ENCODE peak calls at places on chromosome 16, in five cellular contexts. One of them, this sample, is unnamed.

GRCh38 chr16:3776316-3776715 is 59.0 kb upstream of the TRAP1 start:
- DNase-seq in lower leg skin: peak; percentile 52
- DNase-seq in AG10803: no peak
- DNase-seq in left lung: no peak
- DNase-seq in RWPE1: no peak
- DNase-seq in this sample: no peak

GRCh38 chr16:35598696-35599332 is 2139.4 kb downstream of the TP53TG3F start:
- DNase-seq in lower leg skin: no peak
- DNase-seq in AG10803: no peak
- DNase-seq in left lung: no peak
- DNase-seq in RWPE1: no peak
- DNase-seq in this sample: peak; percentile 65

GRCh38 chr16:56589141-56590039 is at the start of gene MT3:
- DNase-seq in lower leg skin: peak; percentile 78
- DNase-seq in AG10803: no peak
- DNase-seq in left lung: no peak
- DNase-seq in RWPE1: no peak
- DNase-seq in this sample: no peak

GRCh38 chr16:81885976-81886586 is 107.0 kb downstream of the PLCG2 start:
- DNase-seq in lower leg skin: no peak
- DNase-seq in AG10803: peak; percentile 25
- DNase-seq in left lung: no peak
- DNase-seq in RWPE1: peak; percentile 69
- DNase-seq in this sample: peak; percentile 54

GRCh38 chr16:17387226-17387625 is 83.5 kb downstream of the XYLT1 start:
- DNase-seq in lower leg skin: no peak
- DNase-seq in AG10803: no peak
- DNase-seq in left lung: no peak
- DNase-seq in RWPE1: no peak
- DNase-seq in this sample: no peak

GRCh38 chr16:17273142-17273561 is 197.6 kb downstream of the XYLT1 start:
- DNase-seq in lower leg skin: no peak
- DNase-seq in AG10803: peak; percentile 94
- DNase-seq in left lung: no peak
- DNase-seq in RWPE1: peak; percentile 42
- DNase-seq in this sample: peak; percentile 20

GRCh38 chr16:50293994-50294855 is 27.9 kb downstream of the ADCY7 start:
- DNase-seq in lower leg skin: no peak
- DNase-seq in AG10803: no peak
- DNase-seq in left lung: peak; percentile 52
- DNase-seq in RWPE1: no peak
- DNase-seq in this sample: no peak

GRCh38 chr16:82653550-82654511 is 27.1 kb downstream of the CDH13 start:
- DNase-seq in lower leg skin: no peak
- DNase-seq in AG10803: peak; percentile 91
- DNase-seq in left lung: no peak
- DNase-seq in RWPE1: peak; percentile 92
- DNase-seq in this sample: peak; percentile 89

GRCh38 chr16:47779201-47780016 is 318.3 kb downstream of the PHKB start:
- DNase-seq in lower leg skin: no peak
- DNase-seq in AG10803: peak; percentile 15
- DNase-seq in left lung: no peak
- DNase-seq in RWPE1: no peak
- DNase-seq in this sample: peak; percentile 3

GRCh38 chr16:49281843-49282642 is 405 bp upstream of the CBLN1 start:
- DNase-seq in lower leg skin: no peak
- DNase-seq in AG10803: peak; percentile 44
- DNase-seq in left lung: peak; percentile 90
- DNase-seq in RWPE1: peak; percentile 99
- DNase-seq in this sample: no peak

GRCh38 chr16:15810411-15810810 is 46.4 kb downstream of the MYH11 start:
- DNase-seq in lower leg skin: no peak
- DNase-seq in AG10803: peak; percentile 58
- DNase-seq in left lung: no peak
- DNase-seq in RWPE1: no peak
- DNase-seq in this sample: no peak

GRCh38 chr16:86931410-86931941 is 353.1 kb downstream of the FOXL1 start:
- DNase-seq in lower leg skin: no peak
- DNase-seq in AG10803: peak; percentile 90
- DNase-seq in left lung: no peak
- DNase-seq in RWPE1: peak; percentile 36
- DNase-seq in this sample: peak; percentile 70

GRCh38 chr16:10514369-10515055 is 65.9 kb downstream of the EMP2 start:
- DNase-seq in lower leg skin: peak; percentile 77
- DNase-seq in AG10803: peak; percentile 70
- DNase-seq in left lung: no peak
- DNase-seq in RWPE1: peak; percentile 67
- DNase-seq in this sample: peak; percentile 83

GRCh38 chr16:22623351-22623781 is 112.7 kb downstream of the NPIPB5 start:
- DNase-seq in lower leg skin: no peak
- DNase-seq in AG10803: peak; percentile 91
- DNase-seq in left lung: no peak
- DNase-seq in RWPE1: no peak
- DNase-seq in this sample: peak; percentile 22

GRCh38 chr16:17544785-17545184 is 74.0 kb upstream of the XYLT1 start:
- DNase-seq in lower leg skin: peak; percentile 12
- DNase-seq in AG10803: no peak
- DNase-seq in left lung: no peak
- DNase-seq in RWPE1: no peak
- DNase-seq in this sample: no peak

GRCh38 chr16:78761427-78761826 is 662.0 kb downstream of the WWOX start:
- DNase-seq in lower leg skin: no peak
- DNase-seq in AG10803: no peak
- DNase-seq in left lung: no peak
- DNase-seq in RWPE1: no peak
- DNase-seq in this sample: no peak

GRCh38 chr16:77585379-77585778 is 136.9 kb upstream of the NUDT7 start:
- DNase-seq in lower leg skin: no peak
- DNase-seq in AG10803: no peak
- DNase-seq in left lung: no peak
- DNase-seq in RWPE1: no peak
- DNase-seq in this sample: peak; percentile 47

GRCh38 chr16:81469710-81470481 is 25.3 kb downstream of the CMIP start:
- DNase-seq in lower leg skin: no peak
- DNase-seq in AG10803: no peak
- DNase-seq in left lung: peak; percentile 87
- DNase-seq in RWPE1: no peak
- DNase-seq in this sample: no peak

GRCh38 chr16:23803591-23804123 is 32.1 kb upstream of the PRKCB start:
- DNase-seq in lower leg skin: no peak
- DNase-seq in AG10803: peak; percentile 8
- DNase-seq in left lung: peak; percentile 88
- DNase-seq in RWPE1: peak; percentile 50
- DNase-seq in this sample: peak; percentile 61

GRCh38 chr16:66273036-66273435 is 93.5 kb upstream of the CDH5 start:
- DNase-seq in lower leg skin: peak; percentile 53
- DNase-seq in AG10803: no peak
- DNase-seq in left lung: no peak
- DNase-seq in RWPE1: no peak
- DNase-seq in this sample: no peak

GRCh38 chr16:66272461-66272860 is 94.0 kb upstream of the CDH5 start:
- DNase-seq in lower leg skin: peak; percentile 71
- DNase-seq in AG10803: no peak
- DNase-seq in left lung: no peak
- DNase-seq in RWPE1: no peak
- DNase-seq in this sample: no peak

GRCh38 chr16:66275795-66276428 is 90.6 kb upstream of the CDH5 start:
- DNase-seq in lower leg skin: peak; percentile 81
- DNase-seq in AG10803: peak; percentile 71
- DNase-seq in left lung: no peak
- DNase-seq in RWPE1: peak; percentile 25
- DNase-seq in this sample: peak; percentile 78

GRCh38 chr16:66273644-66274334 is 92.7 kb upstream of the CDH5 start:
- DNase-seq in lower leg skin: peak; percentile 71
- DNase-seq in AG10803: peak; percentile 53
- DNase-seq in left lung: no peak
- DNase-seq in RWPE1: no peak
- DNase-seq in this sample: peak; percentile 43

DNA sequence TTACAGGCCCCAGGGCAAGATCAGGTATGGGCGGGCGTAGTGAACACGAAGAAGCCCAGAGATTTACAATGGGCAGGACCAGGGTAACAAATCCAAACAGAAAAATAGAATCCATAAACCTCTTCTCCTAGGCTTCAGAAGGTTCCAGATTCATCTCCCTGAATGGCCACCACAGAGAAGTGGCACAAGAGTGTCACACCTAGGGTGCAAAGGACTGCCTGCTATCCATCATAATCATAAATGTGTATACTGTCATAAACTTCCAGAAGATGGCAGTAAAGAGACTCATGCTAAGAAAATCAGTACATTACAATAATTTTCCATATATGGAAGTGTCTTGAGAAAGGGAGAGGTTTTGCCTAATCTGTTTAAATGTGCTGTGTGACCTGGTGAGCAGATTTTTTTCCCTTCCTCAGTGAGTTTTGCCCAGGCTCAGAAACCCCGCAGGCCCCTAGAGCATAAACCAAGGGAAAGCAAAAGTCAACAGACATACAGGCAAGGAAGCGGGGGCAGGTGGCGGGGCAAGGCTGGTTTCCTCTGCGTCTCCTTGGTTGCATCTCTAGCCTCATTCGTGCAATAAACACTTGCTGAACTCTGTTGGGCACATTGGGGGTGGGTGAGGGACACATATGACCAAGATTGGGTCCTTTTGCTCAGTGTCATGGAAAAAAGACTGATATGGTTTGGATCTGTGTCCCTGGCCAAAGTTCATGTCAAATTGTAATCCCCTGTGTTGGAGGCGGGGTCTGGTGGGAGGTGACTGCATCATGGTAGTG is 92.0 kb upstream of the CDH5 start:
- DNase-seq in lower leg skin: peak; percentile 74
- DNase-seq in AG10803: peak; percentile 38
- DNase-seq in left lung: no peak
- DNase-seq in RWPE1: no peak
- DNase-seq in this sample: peak; percentile 51
- TF ChIP-seq CTCF in lower leg skin: no peak
- TF ChIP-seq CTCF in AG10803: peak; percentile 49
- TF ChIP-seq CTCF in left lung: peak; percentile 20
- TF ChIP-seq CTCF in RWPE1: peak; percentile 31
- TF ChIP-seq CTCF in this sample: peak; percentile 25

DNA sequence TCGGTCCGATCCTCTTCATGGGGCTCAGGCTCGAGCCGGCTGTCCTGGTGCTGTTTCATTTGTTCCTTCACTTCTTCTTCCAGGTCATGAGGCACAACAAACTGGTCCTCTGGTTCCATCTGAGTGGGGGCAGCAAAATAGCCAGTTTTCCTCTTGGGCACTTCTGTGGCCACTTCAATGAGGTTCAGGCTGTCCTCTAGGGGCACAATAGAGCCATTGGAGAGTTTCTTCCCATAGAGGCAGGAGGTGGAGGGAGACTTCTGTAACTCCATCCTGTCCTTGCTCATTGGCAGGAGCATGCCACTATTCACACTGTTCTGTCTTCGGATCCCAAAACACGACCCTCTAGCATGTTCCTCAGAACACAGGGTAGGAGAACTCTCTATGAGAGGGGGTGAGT is 22.9 kb downstream of the MARVELD3 start:
- DNase-seq in lower leg skin: no peak
- DNase-seq in AG10803: no peak
- DNase-seq in left lung: no peak
- DNase-seq in RWPE1: no peak
- DNase-seq in this sample: peak; percentile 21
- TF ChIP-seq CTCF in lower leg skin: no peak
- TF ChIP-seq CTCF in AG10803: peak; percentile 43
- TF ChIP-seq CTCF in left lung: no peak
- TF ChIP-seq CTCF in RWPE1: no peak
- TF ChIP-seq CTCF in this sample: peak; percentile 30

DNA sequence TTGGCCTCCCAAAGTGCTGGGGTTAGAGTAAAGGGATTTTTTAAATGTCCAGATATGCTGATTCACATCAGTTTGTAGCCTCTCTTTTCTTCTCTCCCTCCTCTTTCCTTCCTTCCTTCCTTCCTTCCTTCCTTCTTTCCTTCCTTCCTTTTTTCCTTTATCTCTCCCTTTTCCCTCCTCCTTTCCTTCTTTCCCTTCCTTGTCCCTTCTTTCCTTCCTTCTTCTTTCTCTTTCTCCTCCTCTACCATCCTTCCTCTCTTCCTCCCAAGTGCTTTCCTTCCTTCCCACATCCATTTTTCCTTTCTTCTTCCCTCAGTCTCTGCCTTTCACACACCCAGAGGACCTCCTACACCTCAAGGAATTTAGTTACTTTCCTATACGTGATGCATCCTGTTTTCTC is 671.8 kb downstream of the HS3ST4 start:
- DNase-seq in lower leg skin: no peak
- DNase-seq in AG10803: no peak
- DNase-seq in left lung: no peak
- DNase-seq in RWPE1: no peak
- DNase-seq in this sample: no peak
- TF ChIP-seq CTCF in lower leg skin: no peak
- TF ChIP-seq CTCF in AG10803: no peak
- TF ChIP-seq CTCF in left lung: no peak
- TF ChIP-seq CTCF in RWPE1: no peak
- TF ChIP-seq CTCF in this sample: no peak

GRCh38 chr16:27363246-27363632 is 38.7 kb upstream of the IL21R start:
- DNase-seq in lower leg skin: no peak
- DNase-seq in AG10803: no peak
- DNase-seq in left lung: no peak
- DNase-seq in RWPE1: no peak
- DNase-seq in this sample: no peak
- TF ChIP-seq CTCF in lower leg skin: no peak
- TF ChIP-seq CTCF in AG10803: no peak
- TF ChIP-seq CTCF in left lung: no peak
- TF ChIP-seq CTCF in RWPE1: no peak
- TF ChIP-seq CTCF in this sample: no peak

GRCh38 chr16:555528-556478 is 4.4 kb upstream of the PRR35 start:
- DNase-seq in lower leg skin: no peak
- DNase-seq in AG10803: no peak
- DNase-seq in left lung: no peak
- DNase-seq in RWPE1: no peak
- DNase-seq in this sample: no peak
- TF ChIP-seq CTCF in lower leg skin: no peak
- TF ChIP-seq CTCF in AG10803: no peak
- TF ChIP-seq CTCF in left lung: no peak
- TF ChIP-seq CTCF in RWPE1: no peak
- TF ChIP-seq CTCF in this sample: no peak

DNA sequence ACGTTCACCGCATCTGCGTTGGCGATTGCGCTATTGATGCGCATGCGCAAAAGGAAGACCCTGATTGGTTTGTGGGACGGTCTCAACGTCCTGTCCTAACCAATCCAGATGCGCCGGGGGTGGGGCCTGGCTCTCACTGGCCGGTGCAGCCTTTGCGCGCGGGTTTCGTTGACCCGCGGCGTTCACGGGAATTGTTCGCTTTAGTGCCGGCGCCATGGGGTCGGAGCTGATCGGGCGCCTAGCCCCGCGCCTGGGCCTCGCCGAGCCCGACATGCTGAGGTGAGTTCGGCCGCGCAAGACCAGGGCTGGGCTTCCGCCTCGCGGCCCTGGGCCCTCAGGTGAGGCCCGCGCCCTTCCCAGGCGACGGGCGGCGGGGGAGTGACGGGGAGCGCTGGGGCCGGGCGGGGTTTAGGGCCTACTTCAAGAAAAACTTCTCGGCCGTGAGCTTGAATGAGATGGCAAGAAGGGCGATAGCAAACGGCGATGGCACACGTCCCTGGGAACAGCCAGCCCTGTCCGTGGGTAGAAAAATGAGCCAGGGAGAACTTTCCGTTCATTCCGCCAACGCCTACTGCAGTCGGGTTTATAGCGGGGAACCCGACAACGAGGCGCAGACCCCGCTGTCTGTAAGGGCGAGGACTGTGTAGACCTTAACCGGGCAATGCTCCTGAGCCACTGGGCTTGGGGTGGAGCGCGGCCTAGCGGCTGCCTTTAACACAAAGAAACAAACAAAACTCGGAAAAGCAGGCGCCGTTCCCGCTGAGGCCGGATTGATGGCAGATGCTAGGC is at the start of gene ORC6:
- DNase-seq in lower leg skin: peak; percentile 100
- DNase-seq in AG10803: peak; percentile 95
- DNase-seq in left lung: peak; percentile 98
- DNase-seq in RWPE1: peak; percentile 98
- DNase-seq in this sample: peak; percentile 97
- TF ChIP-seq CTCF in lower leg skin: no peak
- TF ChIP-seq CTCF in AG10803: peak; percentile 56
- TF ChIP-seq CTCF in left lung: no peak
- TF ChIP-seq CTCF in RWPE1: peak; percentile 73
- TF ChIP-seq CTCF in this sample: peak; percentile 31